ENCODE peak calls at places on chromosomes 5 and 9, in ten cellular contexts. X is hippocampal formation; H is amniotic epithelial cell; A is A172; N is esophagus squamous epithelium; B is cardiac fibroblast; Z is HEK293T; M is activated naive CD4-positive, alpha-beta T cell; O is stimulated activated CD8-positive, alpha-beta memory T cell treated with anti-CD3 and anti-CD28 coated beads, Interleukin-15, amount 100 ng/mL, for 24 hours; I is RCC 7860. U is an unnamed sample.

GRCh38 chr9:75186767-75187380 is 98.6 kb downstream of the OSTF1 start:
- DNase-seq in I (no peak), M (no peak), N (no peak), Z (no peak), X (no peak), B (peak; percentile 55), O (no peak), A (peak; percentile 23), H (no peak), U (no peak)

GRCh38 chr9:73143606-73144328 is 7.9 kb upstream of the ANXA1 start:
- DNase-seq in M (no peak), B (peak; percentile 85), X (no peak), A (peak; percentile 92), H (peak; percentile 94), N (no peak), O (no peak), I (peak; percentile 78), Z (no peak), U (no peak)

GRCh38 chr9:130849356-130849755 is 14.3 kb downstream of the ABL1 start:
- DNase-seq in M (no peak), B (no peak), A (no peak), O (no peak), I (no peak), H (no peak), X (no peak), N (no peak), Z (no peak), U (no peak)

GRCh38 chr5:16871746-16872339 is 64.2 kb downstream of the MYO10 start:
- DNase-seq in M (no peak), H (peak; percentile 85), N (no peak), B (peak; percentile 42), I (no peak), A (peak; percentile 64), X (no peak), Z (no peak), O (no peak), U (no peak)

GRCh38 chr9:37002413-37003217 is 31.5 kb downstream of the PAX5 start:
- DNase-seq in I (no peak), H (no peak), B (no peak), Z (no peak), A (no peak), M (no peak), O (no peak), N (no peak), X (no peak), U (no peak)

GRCh38 chr5:43729846-43730478 is 127.0 kb downstream of the NNT start:
- DNase-seq in I (peak; percentile 57), Z (no peak), M (no peak), O (no peak), X (no peak), B (peak; percentile 71), A (peak; percentile 19), H (peak; percentile 36), N (no peak), U (no peak)

GRCh38 chr5:141883184-141883947 is 5.2 kb upstream of the PCDH1 start:
- DNase-seq in N (no peak), M (no peak), X (peak; percentile 41), A (no peak), H (peak; percentile 25), O (no peak), I (no peak), Z (peak; percentile 27), B (peak; percentile 33), U (no peak)

GRCh38 chr9:71758277-71758676 is 10.0 kb downstream of the CEMIP2 start:
- DNase-seq in X (no peak), I (no peak), H (no peak), O (no peak), N (no peak), M (no peak), A (no peak), B (no peak), Z (no peak), U (no peak)

GRCh38 chr5:324736-325612 is 3.5 kb downstream of the AHRR start:
- DNase-seq in H (no peak), A (no peak), M (no peak), B (no peak), X (no peak), N (no peak), I (no peak), O (no peak), Z (no peak), U (no peak)

GRCh38 chr5:115532517-115532916 is 12.1 kb downstream of the FEM1C start:
- DNase-seq in N (no peak), M (no peak), H (peak; percentile 82), Z (no peak), I (no peak), O (no peak), X (no peak), A (no peak), B (no peak), U (no peak)

GRCh38 chr9:18996191-18996590 is 36.8 kb downstream of the SAXO1 start:
- DNase-seq in I (no peak), Z (no peak), N (no peak), M (no peak), O (no peak), H (no peak), A (no peak), B (peak; percentile 4), X (no peak), U (no peak)

U was measured in H54.